ENCODE peak calls at places on chromosomes 7 and 10, in seven cellular contexts. V, N, F, P, X, W and J are unnamed samples.
A peak's percentile ranks its signal among the peaks of the same experiment; 100 is the strongest.

GRCh38 chr10:69327463-69328345 is 49.4 kb downstream of the HK1 start:
- DNase-seq in N (no peak), V (no peak), W (no peak), F (peak; percentile 76), X (no peak), P (no peak), J (peak; percentile 64)

GRCh38 chr7:55912748-55913158 is 25.5 kb downstream of the ZNF713 start:
- DNase-seq in P (no peak), N (no peak), X (no peak), W (no peak), F (no peak), V (no peak), J (no peak)

GRCh38 chr10:102752934-102753664 is 9.4 kb downstream of the WBP1L start:
- DNase-seq in X (peak; percentile 63), W (peak; percentile 19), N (peak; percentile 49), V (no peak), F (peak; percentile 50), P (no peak), J (peak; percentile 82)

GRCh38 chr10:14271621-14272020 is 59.1 kb downstream of the FRMD4A start:
- DNase-seq in F (no peak), V (no peak), W (no peak), X (no peak), P (no peak), N (no peak), J (no peak)

GRCh38 chr10:46528171-46528671 is 28.2 kb downstream of the GPRIN2 start:
- DNase-seq in X (no peak), P (no peak), F (no peak), W (no peak), V (no peak), N (peak; percentile 30), J (no peak)

GRCh38 chr7:66307591-66308215 is 102.6 kb downstream of the TPST1 start:
- DNase-seq in V (no peak), X (peak; percentile 92), N (no peak), F (no peak), W (no peak), P (no peak), J (no peak)

GRCh38 chr7:30785786-30786185 is 14.6 kb downstream of the MINDY4 start:
- DNase-seq in F (no peak), V (no peak), W (no peak), P (no peak), X (no peak), N (no peak), J (no peak)

GRCh38 chr10:75266945-75267344 is 31.2 kb upstream of the COMTD1 start:
- DNase-seq in N (no peak), P (no peak), X (no peak), F (no peak), V (no peak), W (no peak), J (no peak)

GRCh38 chr10:6044651-6045599 is 17.2 kb downstream of the IL2RA start:
- DNase-seq in W (no peak), F (no peak), P (no peak), N (no peak), V (no peak), X (no peak), J (no peak)

GRCh38 chr7:121279060-121279620 is 49.7 kb upstream of the WNT16 start:
- DNase-seq in N (no peak), X (no peak), V (no peak), W (no peak), F (no peak), P (no peak), J (no peak)
- TF ChIP-seq JUND in N (no peak), X (no peak), V (no peak), W (no peak), F (no peak), P (no peak), J (no peak)

GRCh38 chr10:115164220-115164619 is 71.1 kb downstream of the ATRNL1 start:
- DNase-seq in X (no peak), N (no peak), W (no peak), V (no peak), P (no peak), F (no peak), J (no peak)
- TF ChIP-seq JUND in X (no peak), N (no peak), W (no peak), V (no peak), P (no peak), F (no peak), J (no peak)

GRCh38 chr10:51180141-51180540 is 105.9 kb downstream of the PRKG1 start:
- DNase-seq in V (no peak), N (no peak), W (no peak), F (no peak), P (no peak), X (no peak), J (no peak)

GRCh38 chr10:51178634-51179033 is 104.3 kb downstream of the PRKG1 start:
- DNase-seq in V (no peak), X (no peak), F (no peak), N (no peak), P (no peak), W (no peak), J (no peak)

GRCh38 chr10:51171946-51172345 is 97.7 kb downstream of the PRKG1 start:
- DNase-seq in F (no peak), W (no peak), P (no peak), V (no peak), N (no peak), X (no peak), J (no peak)

GRCh38 chr10:51176976-51177690 is 102.8 kb downstream of the PRKG1 start:
- DNase-seq in W (no peak), P (no peak), N (no peak), F (no peak), X (no peak), V (no peak), J (no peak)
- TF ChIP-seq JUND in W (no peak), P (no peak), N (peak; percentile 32), F (no peak), X (no peak), V (no peak), J (no peak)

GRCh38 chr7:16592395-16592794 is 53.2 kb downstream of the ANKMY2 start:
- DNase-seq in X (no peak), W (no peak), V (no peak), F (no peak), N (no peak), P (no peak), J (no peak)

GRCh38 chr7:16590424-16590823 is 55.1 kb downstream of the ANKMY2 start:
- DNase-seq in X (no peak), P (no peak), V (no peak), F (no peak), W (no peak), N (no peak), J (no peak)

GRCh38 chr7:16587785-16588184 is 57.8 kb downstream of the ANKMY2 start:
- DNase-seq in N (no peak), W (no peak), F (no peak), V (no peak), P (no peak), X (no peak), J (peak; percentile 63)

GRCh38 chr7:16587129-16587528 is 58.4 kb downstream of the ANKMY2 start:
- DNase-seq in N (no peak), W (no peak), P (no peak), V (no peak), X (no peak), F (no peak), J (no peak)

GRCh38 chr7:16589895-16590294 is 55.7 kb downstream of the ANKMY2 start:
- DNase-seq in F (no peak), X (no peak), N (no peak), V (no peak), P (no peak), W (no peak), J (no peak)
- TF ChIP-seq JUND in F (no peak), X (no peak), N (no peak), V (no peak), P (no peak), W (no peak), J (no peak)

GRCh38 chr10:78714225-78714624 is 354.5 kb upstream of the ZMIZ1 start:
- DNase-seq in P (no peak), N (no peak), W (no peak), X (no peak), F (no peak), V (no peak), J (no peak)

GRCh38 chr10:78716034-78716660 is 352.6 kb upstream of the ZMIZ1 start:
- DNase-seq in X (no peak), W (no peak), V (no peak), P (no peak), F (no peak), N (no peak), J (no peak)

GRCh38 chr10:78713659-78714058 is 355.1 kb upstream of the ZMIZ1 start:
- DNase-seq in V (no peak), F (no peak), N (no peak), W (no peak), X (no peak), P (no peak), J (no peak)

GRCh38 chr10:78715435-78715834 is 353.3 kb upstream of the ZMIZ1 start:
- DNase-seq in F (no peak), W (no peak), X (no peak), P (no peak), V (no peak), N (no peak), J (no peak)

DNA sequence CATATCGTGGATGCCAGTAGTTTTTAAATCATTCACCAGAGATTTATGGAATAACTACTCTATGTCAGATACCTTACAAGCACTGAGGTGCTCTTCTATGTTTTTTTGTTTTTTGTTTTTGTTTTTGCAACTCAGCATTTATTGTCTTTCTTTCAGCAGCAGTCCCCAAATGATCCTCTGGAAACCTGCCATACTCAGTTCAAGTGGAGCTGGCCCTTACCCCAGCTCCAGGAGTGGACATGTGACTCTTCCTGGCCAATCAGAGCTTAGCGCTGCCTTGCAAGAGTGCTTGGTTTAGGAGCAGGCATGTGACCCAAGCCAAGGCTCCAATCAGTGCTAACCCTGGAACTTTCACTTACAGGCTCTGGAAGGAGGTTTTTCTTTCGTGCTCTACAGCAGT is 356.6 kb upstream of the ZMIZ1 start:
- DNase-seq in X (no peak), W (no peak), V (no peak), N (no peak), F (peak; percentile 36), P (no peak), J (no peak)
- TF ChIP-seq JUND in X (no peak), W (no peak), V (no peak), N (no peak), F (no peak), P (no peak), J (no peak)